ENCODE peak calls at places on chromosomes 7 and 10, in seven cellular contexts. H, B, O, T, N, K and G are unnamed samples.

GRCh38 chr10:63720072-63720537 is 198.9 kb downstream of the REEP3 start:
- DNase-seq in H (peak; percentile 64), B (no peak), O (no peak), T (peak; percentile 38), N (peak; percentile 28), K (no peak), G (peak; percentile 31)

GRCh38 chr10:16519250-16519907 is 2.3 kb downstream of the C1QL3 start:
- DNase-seq in H (no peak), B (no peak), O (no peak), T (no peak), N (no peak), K (no peak), G (peak; percentile 17)

GRCh38 chr7:75638607-75639070 is 100.1 kb downstream of the HIP1 start:
- DNase-seq in H (peak; percentile 35), B (peak; percentile 80), O (peak; percentile 64), T (peak; percentile 53), N (peak; percentile 4), K (peak; percentile 82), G (peak; percentile 74)

GRCh38 chr10:15791816-15792524 is 68.3 kb downstream of the MINDY3 start:
- DNase-seq in H (peak; percentile 61), B (no peak), O (no peak), T (no peak), N (no peak), K (peak; percentile 66), G (peak; percentile 16)

GRCh38 chr10:121405549-121405948 is 192.7 kb downstream of the FGFR2 start:
- DNase-seq in H (no peak), B (no peak), O (no peak), T (no peak), N (no peak), K (no peak), G (no peak)

GRCh38 chr10:50480054-50481007 is 143.4 kb downstream of the SGMS1 start:
- DNase-seq in H (no peak), B (no peak), O (no peak), T (no peak), N (no peak), K (no peak), G (no peak)

GRCh38 chr10:79149662-79150443 is 81.1 kb downstream of the ZMIZ1 start:
- DNase-seq in H (peak; percentile 59), B (peak; percentile 94), O (peak; percentile 90), T (peak; percentile 91), N (no peak), K (peak; percentile 81), G (no peak)

GRCh38 chr10:32577448-32577847 is 131.5 kb downstream of the CCDC7 start:
- DNase-seq in H (no peak), B (no peak), O (no peak), T (no peak), N (no peak), K (no peak), G (no peak)

GRCh38 chr7:46162582-46162981 is 241.5 kb upstream of the IGFBP3 start:
- DNase-seq in H (peak; percentile 35), B (no peak), O (no peak), T (no peak), N (no peak), K (no peak), G (no peak)

GRCh38 chr10:93722550-93722949 is 20.2 kb upstream of the FRA10AC1 start:
- DNase-seq in H (no peak), B (no peak), O (no peak), T (peak; percentile 36), N (no peak), K (no peak), G (no peak)

GRCh38 chr7:105802611-105803520 is 73.5 kb downstream of the ATXN7L1 start:
- DNase-seq in H (no peak), B (no peak), O (no peak), T (no peak), N (no peak), K (no peak), G (no peak)

GRCh38 chr10:70494966-70495365 is 16.4 kb downstream of the PALD1 start:
- DNase-seq in H (no peak), B (no peak), O (peak; percentile 34), T (no peak), N (no peak), K (no peak), G (no peak)

GRCh38 chr10:44240766-44241165 is 144.1 kb downstream of the CXCL12 start:
- DNase-seq in H (peak; percentile 15), B (no peak), O (no peak), T (no peak), N (no peak), K (no peak), G (no peak)

GRCh38 chr7:116732788-116733709 is 61.1 kb downstream of the MET start:
- DNase-seq in H (no peak), B (no peak), O (no peak), T (no peak), N (no peak), K (no peak), G (no peak)

GRCh38 chr10:76721891-76722505 is 915.6 kb downstream of the KCNMA1 start:
- DNase-seq in H (no peak), B (no peak), O (no peak), T (no peak), N (no peak), K (no peak), G (no peak)

GRCh38 chr10:76719021-76719420 is 918.6 kb downstream of the KCNMA1 start:
- DNase-seq in H (no peak), B (no peak), O (no peak), T (no peak), N (no peak), K (no peak), G (no peak)

GRCh38 chr10:76711374-76711997 is 926.1 kb downstream of the KCNMA1 start:
- DNase-seq in H (no peak), B (no peak), O (no peak), T (no peak), N (no peak), K (no peak), G (no peak)

DNA sequence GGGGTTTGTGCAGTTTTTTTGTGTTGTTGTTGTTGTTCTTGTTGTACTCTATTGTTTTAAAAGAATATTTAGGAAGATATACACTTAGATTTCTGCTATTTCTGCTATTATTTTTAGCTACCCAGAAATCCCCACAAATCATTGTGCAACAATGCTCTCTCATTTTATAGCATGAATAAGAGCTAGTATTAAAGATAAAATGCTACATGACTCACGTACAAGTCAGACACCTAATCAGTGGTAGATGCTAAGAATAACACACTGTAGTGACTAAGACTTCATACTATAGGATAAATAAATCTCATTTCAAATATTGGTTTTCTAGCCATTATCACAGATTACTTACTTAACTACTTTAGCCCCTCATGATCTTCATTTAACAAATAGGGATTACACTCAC is 920.5 kb downstream of the KCNMA1 start:
- DNase-seq in H (peak; percentile 68), B (no peak), O (no peak), T (peak; percentile 70), N (no peak), K (no peak), G (no peak)
- TF ChIP-seq CTCF in H (no peak), B (no peak), O (no peak), T (no peak), N (no peak), K (no peak), G (no peak)

DNA sequence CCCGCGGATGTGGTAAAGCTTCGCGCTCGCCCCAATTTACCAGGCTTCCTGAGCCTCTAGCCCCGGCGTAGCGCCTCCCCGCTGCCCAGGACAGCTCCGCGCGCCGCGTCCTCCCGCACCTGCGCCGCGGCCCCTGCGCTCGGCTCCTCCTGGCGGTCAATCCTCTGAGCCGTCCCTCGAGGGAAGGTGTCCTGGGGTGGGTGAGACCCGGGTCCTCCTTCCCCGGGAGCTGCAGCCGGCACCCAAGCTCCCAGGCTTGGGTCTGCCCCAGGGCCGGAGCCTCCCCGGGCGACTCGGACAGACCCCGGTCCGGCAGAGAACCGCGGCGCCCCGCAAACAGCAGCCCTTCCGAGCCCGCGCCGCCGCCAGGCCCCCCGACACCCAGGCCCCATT is 512 bp downstream of the OSBPL3 start:
- DNase-seq in H (peak; percentile 63), B (peak; percentile 85), O (peak; percentile 64), T (peak; percentile 58), N (peak; percentile 67), K (peak; percentile 81), G (peak; percentile 74)
- TF ChIP-seq CTCF in H (peak; percentile 34), B (peak; percentile 45), O (peak; percentile 52), T (peak; percentile 76), N (no peak), K (no peak), G (peak; percentile 48)

DNA sequence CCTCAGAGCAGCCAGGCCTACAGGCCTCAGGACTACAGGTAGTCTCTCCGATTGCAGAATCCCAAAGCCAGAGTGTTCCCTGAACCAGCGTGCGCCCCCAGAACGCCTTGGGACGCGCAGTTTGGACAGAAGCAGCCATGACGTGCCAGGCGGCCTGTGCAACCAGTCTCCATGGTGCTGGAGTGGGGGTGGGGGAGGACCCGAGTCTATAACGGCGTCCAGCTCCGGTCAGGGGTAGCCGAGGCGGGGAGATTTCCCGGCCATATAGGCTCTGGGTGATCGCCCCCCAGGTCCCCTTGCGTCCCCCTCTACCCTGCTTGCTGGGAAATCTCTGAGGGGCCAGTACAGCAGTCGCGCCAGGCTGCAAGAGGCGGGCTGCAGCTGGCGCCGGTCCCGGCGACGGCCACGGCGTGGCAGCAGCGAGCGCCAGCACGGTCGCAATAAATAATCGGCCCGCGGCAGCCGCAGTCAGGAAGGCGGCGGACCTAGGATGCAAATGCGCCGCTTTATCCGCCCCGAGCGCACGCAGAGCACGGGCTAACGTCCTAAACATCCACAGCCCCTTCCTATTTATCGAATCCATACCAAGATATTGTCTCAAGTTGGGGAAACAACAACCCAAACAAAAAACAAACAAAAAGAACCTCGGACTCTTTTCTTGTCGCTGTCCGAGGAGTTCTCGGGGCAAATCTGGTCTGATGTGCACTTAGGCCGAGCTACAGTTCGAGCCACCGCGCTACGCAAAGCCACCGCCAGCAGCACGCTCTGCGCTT is 1.6 kb downstream of the HOXA3 start:
- DNase-seq in H (peak; percentile 66), B (peak; percentile 86), O (peak; percentile 66), T (peak; percentile 83), N (no peak), K (peak; percentile 88), G (peak; percentile 85)
- TF ChIP-seq CTCF in H (peak; percentile 51), B (peak; percentile 88), O (peak; percentile 82), T (peak; percentile 99), N (peak; percentile 85), K (peak; percentile 94), G (peak; percentile 88)

GRCh38 chr10:47049906-47050305 is 138.7 kb downstream of the PTPN20 start:
- DNase-seq in H (no peak), B (peak; percentile 43), O (no peak), T (no peak), N (no peak), K (peak; percentile 59), G (no peak)

GRCh38 chr10:47047577-47048532 is 136.6 kb downstream of the PTPN20 start:
- DNase-seq in H (peak; percentile 82), B (peak; percentile 88), O (peak; percentile 79), T (peak; percentile 42), N (peak; percentile 72), K (peak; percentile 85), G (peak; percentile 90)

GRCh38 chr10:47047127-47047504 is 135.9 kb downstream of the PTPN20 start:
- DNase-seq in H (no peak), B (peak; percentile 44), O (no peak), T (no peak), N (no peak), K (peak; percentile 56), G (no peak)

GRCh38 chr10:47049056-47049851 is 138.0 kb downstream of the PTPN20 start:
- DNase-seq in H (no peak), B (peak; percentile 36), O (no peak), T (no peak), N (no peak), K (peak; percentile 51), G (no peak)

DNA sequence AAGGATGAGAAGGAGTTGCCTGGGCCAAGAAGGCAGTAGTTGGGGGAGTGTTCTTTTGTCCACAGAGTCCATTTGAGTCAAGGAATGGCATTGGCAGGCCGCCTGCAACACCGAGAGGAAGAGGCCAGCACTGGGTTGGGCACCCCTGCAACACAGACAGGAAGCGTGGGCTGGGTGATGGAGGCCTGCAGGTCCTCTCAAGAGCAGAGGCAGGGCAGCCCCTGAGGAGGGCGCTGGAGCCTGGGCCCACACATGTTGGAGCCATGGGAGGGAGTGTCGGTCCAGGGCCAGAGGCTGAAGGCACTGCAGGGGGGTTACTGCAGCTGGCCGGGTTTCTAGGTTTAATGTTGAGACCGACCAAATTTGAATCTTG is 137.3 kb downstream of the PTPN20 start:
- DNase-seq in H (peak; percentile 32), B (peak; percentile 62), O (no peak), T (no peak), N (no peak), K (peak; percentile 64), G (no peak)
- TF ChIP-seq CTCF in H (no peak), B (no peak), O (no peak), T (no peak), N (no peak), K (no peak), G (no peak)